ENCODE peak calls at places on chromosomes 7 and 10, in ten cellular contexts. One of them, this sample, is unnamed.

GRCh38 chr7:143408686-143409551 is at the start of gene EPHA1:
- DNase-seq in A549: no peak
- DNase-seq in cardiac muscle cell: no peak
- DNase-seq in Panc1: no peak
- DNase-seq in SK-N-SH: no peak
- DNase-seq in GM23338: peak; percentile 97
- DNase-seq in adrenal gland: no peak
- DNase-seq in fibroblast of the aortic adventitia: no peak
- DNase-seq in uterus: no peak
- DNase-seq in CD8-positive, alpha-beta T cell: peak; percentile 54
- DNase-seq in this sample: peak; percentile 88

GRCh38 chr7:150357277-150357676 is 11.3 kb upstream of the REPIN1 start:
- DNase-seq in Panc1: no peak
- DNase-seq in fibroblast of the aortic adventitia: no peak
- DNase-seq in CD8-positive, alpha-beta T cell: peak; percentile 81
- DNase-seq in cardiac muscle cell: no peak
- DNase-seq in SK-N-SH: no peak
- DNase-seq in A549: no peak
- DNase-seq in GM23338: no peak
- DNase-seq in uterus: no peak
- DNase-seq in adrenal gland: no peak
- DNase-seq in this sample: no peak

GRCh38 chr10:69124558-69125121 is 662 bp downstream of the VPS26A start:
- DNase-seq in A549: peak; percentile 51
- DNase-seq in CD8-positive, alpha-beta T cell: peak; percentile 51
- DNase-seq in SK-N-SH: peak; percentile 44
- DNase-seq in GM23338: peak; percentile 69
- DNase-seq in uterus: peak; percentile 26
- DNase-seq in fibroblast of the aortic adventitia: peak; percentile 62
- DNase-seq in adrenal gland: peak; percentile 53
- DNase-seq in cardiac muscle cell: peak; percentile 70
- DNase-seq in Panc1: no peak
- DNase-seq in this sample: peak; percentile 13

GRCh38 chr10:117339979-117340378 is 35.3 kb downstream of the PDZD8 start:
- DNase-seq in uterus: no peak
- DNase-seq in A549: no peak
- DNase-seq in GM23338: no peak
- DNase-seq in SK-N-SH: no peak
- DNase-seq in CD8-positive, alpha-beta T cell: no peak
- DNase-seq in cardiac muscle cell: no peak
- DNase-seq in fibroblast of the aortic adventitia: no peak
- DNase-seq in Panc1: no peak
- DNase-seq in adrenal gland: no peak
- DNase-seq in this sample: no peak

GRCh38 chr7:128427289-128427891 is 17.6 kb upstream of the IMPDH1 start:
- DNase-seq in Panc1: peak; percentile 64
- DNase-seq in adrenal gland: no peak
- DNase-seq in GM23338: peak; percentile 88
- DNase-seq in CD8-positive, alpha-beta T cell: no peak
- DNase-seq in fibroblast of the aortic adventitia: peak; percentile 78
- DNase-seq in uterus: no peak
- DNase-seq in SK-N-SH: peak; percentile 65
- DNase-seq in A549: peak; percentile 76
- DNase-seq in cardiac muscle cell: peak; percentile 65
- DNase-seq in this sample: no peak

GRCh38 chr7:44748042-44748947 is at the start of gene ZMIZ2:
- DNase-seq in CD8-positive, alpha-beta T cell: peak; percentile 90
- DNase-seq in cardiac muscle cell: peak; percentile 95
- DNase-seq in GM23338: peak; percentile 92
- DNase-seq in uterus: peak; percentile 91
- DNase-seq in Panc1: no peak
- DNase-seq in fibroblast of the aortic adventitia: peak; percentile 82
- DNase-seq in A549: peak; percentile 88
- DNase-seq in adrenal gland: peak; percentile 96
- DNase-seq in SK-N-SH: peak; percentile 100
- DNase-seq in this sample: peak; percentile 43

GRCh38 chr10:29895436-29895835 is 163.9 kb downstream of the JCAD start:
- DNase-seq in Panc1: no peak
- DNase-seq in cardiac muscle cell: no peak
- DNase-seq in GM23338: peak; percentile 37
- DNase-seq in uterus: peak; percentile 78
- DNase-seq in A549: no peak
- DNase-seq in fibroblast of the aortic adventitia: peak; percentile 98
- DNase-seq in SK-N-SH: peak; percentile 14
- DNase-seq in CD8-positive, alpha-beta T cell: no peak
- DNase-seq in adrenal gland: peak; percentile 39
- DNase-seq in this sample: no peak

GRCh38 chr7:29194594-29195417 is at the start of gene CHN2:
- DNase-seq in fibroblast of the aortic adventitia: peak; percentile 26
- DNase-seq in uterus: peak; percentile 44
- DNase-seq in GM23338: peak; percentile 85
- DNase-seq in Panc1: no peak
- DNase-seq in adrenal gland: peak; percentile 46
- DNase-seq in CD8-positive, alpha-beta T cell: peak; percentile 59
- DNase-seq in cardiac muscle cell: peak; percentile 73
- DNase-seq in SK-N-SH: peak; percentile 90
- DNase-seq in A549: no peak
- DNase-seq in this sample: no peak

GRCh38 chr10:72425133-72425532 is 70.4 kb upstream of the DNAJB12 start:
- DNase-seq in A549: no peak
- DNase-seq in CD8-positive, alpha-beta T cell: no peak
- DNase-seq in SK-N-SH: no peak
- DNase-seq in GM23338: no peak
- DNase-seq in cardiac muscle cell: peak; percentile 6
- DNase-seq in uterus: no peak
- DNase-seq in Panc1: no peak
- DNase-seq in adrenal gland: no peak
- DNase-seq in fibroblast of the aortic adventitia: peak; percentile 3
- DNase-seq in this sample: no peak

GRCh38 chr7:2083362-2083761 is 149.4 kb downstream of the MAD1L1 start:
- DNase-seq in fibroblast of the aortic adventitia: no peak
- DNase-seq in A549: no peak
- DNase-seq in CD8-positive, alpha-beta T cell: no peak
- DNase-seq in uterus: no peak
- DNase-seq in adrenal gland: no peak
- DNase-seq in cardiac muscle cell: no peak
- DNase-seq in SK-N-SH: no peak
- DNase-seq in GM23338: no peak
- DNase-seq in Panc1: no peak
- DNase-seq in this sample: no peak
- TF ChIP-seq CTCF in fibroblast of the aortic adventitia: no peak
- TF ChIP-seq CTCF in A549: no peak
- TF ChIP-seq CTCF in CD8-positive, alpha-beta T cell: no peak
- TF ChIP-seq CTCF in uterus: no peak
- TF ChIP-seq CTCF in adrenal gland: no peak
- TF ChIP-seq CTCF in cardiac muscle cell: no peak
- TF ChIP-seq CTCF in SK-N-SH: no peak
- TF ChIP-seq CTCF in GM23338: no peak
- TF ChIP-seq CTCF in Panc1: no peak
- TF ChIP-seq CTCF in this sample: no peak

GRCh38 chr7:121436688-121437087 is 40.6 kb upstream of the FAM3C start:
- DNase-seq in CD8-positive, alpha-beta T cell: no peak
- DNase-seq in fibroblast of the aortic adventitia: no peak
- DNase-seq in SK-N-SH: no peak
- DNase-seq in Panc1: no peak
- DNase-seq in adrenal gland: no peak
- DNase-seq in A549: no peak
- DNase-seq in GM23338: peak; percentile 63
- DNase-seq in cardiac muscle cell: no peak
- DNase-seq in uterus: no peak
- DNase-seq in this sample: no peak
- H3K4me3 ChIP-seq in CD8-positive, alpha-beta T cell: no peak overlapping the region
- H3K4me3 ChIP-seq in fibroblast of the aortic adventitia: no peak overlapping the region
- H3K4me3 ChIP-seq in SK-N-SH: no peak overlapping the region
- H3K4me3 ChIP-seq in Panc1: no peak overlapping the region
- H3K4me3 ChIP-seq in adrenal gland: no peak overlapping the region
- H3K4me3 ChIP-seq in A549: no peak overlapping the region
- H3K4me3 ChIP-seq in GM23338: no peak overlapping the region
- H3K4me3 ChIP-seq in cardiac muscle cell: no peak overlapping the region
- H3K4me3 ChIP-seq in uterus: no peak overlapping the region
- H3K4me3 ChIP-seq in this sample: no peak overlapping the region

DNA sequence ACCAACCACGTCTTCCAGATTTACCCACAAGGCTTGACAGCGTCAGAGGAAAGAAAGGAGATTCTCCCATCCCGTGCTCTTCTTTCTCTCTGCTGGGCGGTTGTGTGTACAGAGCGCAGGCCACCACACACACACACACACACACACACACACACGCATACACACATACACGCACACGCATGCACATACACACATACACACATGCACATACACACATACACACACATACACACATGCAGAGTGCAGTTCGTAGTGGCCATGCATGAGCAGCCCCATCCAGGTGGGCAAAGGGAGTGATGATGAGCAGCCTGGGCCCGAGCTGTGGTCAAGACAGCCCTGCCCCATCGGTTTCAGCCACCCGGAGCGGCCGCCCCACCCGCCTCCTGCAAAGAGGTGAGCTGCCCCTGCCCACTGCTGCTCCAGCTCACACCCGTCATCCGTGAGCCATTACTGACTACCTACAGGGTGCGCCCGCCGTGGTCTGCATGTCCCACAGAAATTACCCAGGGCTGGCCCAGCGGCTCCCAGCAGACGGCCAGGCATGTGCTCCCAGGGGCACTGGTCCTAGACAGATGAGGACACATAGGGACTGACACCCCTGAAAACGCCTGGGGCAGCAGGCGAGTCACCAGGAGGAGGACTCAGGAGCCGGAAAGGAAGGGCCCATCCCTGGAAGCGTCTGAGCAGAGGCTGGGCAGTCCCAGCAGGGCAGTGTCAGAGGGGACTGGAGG is 69.6 kb downstream of the ASB13 start:
- DNase-seq in adrenal gland: no peak
- DNase-seq in A549: no peak
- DNase-seq in cardiac muscle cell: no peak
- DNase-seq in uterus: no peak
- DNase-seq in Panc1: no peak
- DNase-seq in CD8-positive, alpha-beta T cell: no peak
- DNase-seq in fibroblast of the aortic adventitia: no peak
- DNase-seq in SK-N-SH: no peak
- DNase-seq in GM23338: no peak
- DNase-seq in this sample: no peak
- TF ChIP-seq CTCF in adrenal gland: no peak
- TF ChIP-seq CTCF in A549: no peak
- TF ChIP-seq CTCF in cardiac muscle cell: no peak
- TF ChIP-seq CTCF in uterus: no peak
- TF ChIP-seq CTCF in Panc1: no peak
- TF ChIP-seq CTCF in CD8-positive, alpha-beta T cell: no peak
- TF ChIP-seq CTCF in fibroblast of the aortic adventitia: no peak
- TF ChIP-seq CTCF in SK-N-SH: no peak
- TF ChIP-seq CTCF in GM23338: no peak
- TF ChIP-seq CTCF in this sample: no peak

GRCh38 chr10:123563581-123563855 is 102.6 kb upstream of the GPR26 start:
- DNase-seq in Panc1: no peak
- DNase-seq in A549: no peak
- DNase-seq in uterus: no peak
- DNase-seq in CD8-positive, alpha-beta T cell: no peak
- DNase-seq in adrenal gland: no peak
- DNase-seq in SK-N-SH: no peak
- DNase-seq in fibroblast of the aortic adventitia: no peak
- DNase-seq in cardiac muscle cell: no peak
- DNase-seq in GM23338: no peak
- DNase-seq in this sample: no peak

GRCh38 chr10:123562811-123563580 is 103.2 kb upstream of the GPR26 start:
- DNase-seq in cardiac muscle cell: no peak
- DNase-seq in Panc1: no peak
- DNase-seq in uterus: no peak
- DNase-seq in CD8-positive, alpha-beta T cell: no peak
- DNase-seq in SK-N-SH: no peak
- DNase-seq in adrenal gland: no peak
- DNase-seq in GM23338: no peak
- DNase-seq in fibroblast of the aortic adventitia: no peak
- DNase-seq in A549: no peak
- DNase-seq in this sample: no peak

GRCh38 chr10:123563994-123564393 is 102.2 kb upstream of the GPR26 start:
- DNase-seq in A549: no peak
- DNase-seq in fibroblast of the aortic adventitia: no peak
- DNase-seq in adrenal gland: no peak
- DNase-seq in CD8-positive, alpha-beta T cell: no peak
- DNase-seq in uterus: no peak
- DNase-seq in GM23338: no peak
- DNase-seq in Panc1: no peak
- DNase-seq in SK-N-SH: no peak
- DNase-seq in cardiac muscle cell: no peak
- DNase-seq in this sample: no peak

GRCh38 chr10:123565691-123566660 is 100.2 kb upstream of the GPR26 start:
- DNase-seq in CD8-positive, alpha-beta T cell: no peak
- DNase-seq in Panc1: no peak
- DNase-seq in uterus: no peak
- DNase-seq in fibroblast of the aortic adventitia: no peak
- DNase-seq in adrenal gland: no peak
- DNase-seq in A549: no peak
- DNase-seq in cardiac muscle cell: no peak
- DNase-seq in SK-N-SH: no peak
- DNase-seq in GM23338: no peak
- DNase-seq in this sample: no peak

GRCh38 chr10:123564631-123565030 is 101.5 kb upstream of the GPR26 start:
- DNase-seq in CD8-positive, alpha-beta T cell: no peak
- DNase-seq in GM23338: no peak
- DNase-seq in Panc1: no peak
- DNase-seq in adrenal gland: no peak
- DNase-seq in fibroblast of the aortic adventitia: no peak
- DNase-seq in A549: no peak
- DNase-seq in SK-N-SH: no peak
- DNase-seq in cardiac muscle cell: no peak
- DNase-seq in uterus: no peak
- DNase-seq in this sample: no peak
- H3K4me3 ChIP-seq in CD8-positive, alpha-beta T cell: no peak overlapping the region
- H3K4me3 ChIP-seq in GM23338: no peak overlapping the region
- H3K4me3 ChIP-seq in Panc1: no peak overlapping the region
- H3K4me3 ChIP-seq in adrenal gland: no peak overlapping the region
- H3K4me3 ChIP-seq in fibroblast of the aortic adventitia: no peak overlapping the region
- H3K4me3 ChIP-seq in A549: no peak overlapping the region
- H3K4me3 ChIP-seq in SK-N-SH: no peak overlapping the region
- H3K4me3 ChIP-seq in cardiac muscle cell: no peak overlapping the region
- H3K4me3 ChIP-seq in uterus: no peak overlapping the region
- H3K4me3 ChIP-seq in this sample: no peak overlapping the region

GRCh38 chr10:76029782-76030181 is 598.4 kb downstream of the LRMDA start:
- DNase-seq in uterus: no peak
- DNase-seq in Panc1: no peak
- DNase-seq in GM23338: no peak
- DNase-seq in SK-N-SH: no peak
- DNase-seq in adrenal gland: no peak
- DNase-seq in cardiac muscle cell: no peak
- DNase-seq in A549: no peak
- DNase-seq in CD8-positive, alpha-beta T cell: no peak
- DNase-seq in fibroblast of the aortic adventitia: no peak
- DNase-seq in this sample: no peak
- TF ChIP-seq CTCF in uterus: no peak
- TF ChIP-seq CTCF in Panc1: no peak
- TF ChIP-seq CTCF in GM23338: no peak
- TF ChIP-seq CTCF in SK-N-SH: no peak
- TF ChIP-seq CTCF in adrenal gland: no peak
- TF ChIP-seq CTCF in cardiac muscle cell: no peak
- TF ChIP-seq CTCF in A549: no peak
- TF ChIP-seq CTCF in CD8-positive, alpha-beta T cell: no peak
- TF ChIP-seq CTCF in fibroblast of the aortic adventitia: no peak
- TF ChIP-seq CTCF in this sample: no peak

This sample was measured in LNCaP clone FGC.